ENCODE peak calls at places on chromosome 12, in ten cellular contexts. One of them, this sample, is unnamed. For H3K4me1, the result is how much of the 10 kb centered on the place peaks cover.

GRCh38 chr12:114777052-114777451 is 93.1 kb upstream of the TBX3 start:
- DNase-seq in upper lobe of left lung: no peak
- DNase-seq in pancreas: no peak
- DNase-seq in astrocyte: peak
- DNase-seq in CD8-positive, alpha-beta T cell: no peak
- DNase-seq in mucosa of descending colon: no peak
- DNase-seq in lower lobe of right lung: no peak
- DNase-seq in stomach: no peak
- DNase-seq in neural progenitor cell: no peak
- DNase-seq in uterus: no peak
- DNase-seq in this sample: no peak

GRCh38 chr12:111643428-111643826 is 42.3 kb downstream of the BRAP start:
- DNase-seq in upper lobe of left lung: no peak
- DNase-seq in pancreas: peak
- DNase-seq in astrocyte: peak
- DNase-seq in CD8-positive, alpha-beta T cell: no peak
- DNase-seq in mucosa of descending colon: no peak
- DNase-seq in lower lobe of right lung: no peak
- DNase-seq in stomach: peak
- DNase-seq in neural progenitor cell: no peak
- DNase-seq in uterus: peak
- DNase-seq in this sample: peak

GRCh38 chr12:116365606-116366455 is 88.3 kb upstream of the MED13L start:
- DNase-seq in upper lobe of left lung: no peak
- DNase-seq in pancreas: no peak
- DNase-seq in astrocyte: no peak
- DNase-seq in CD8-positive, alpha-beta T cell: no peak
- DNase-seq in mucosa of descending colon: no peak
- DNase-seq in lower lobe of right lung: no peak
- DNase-seq in stomach: no peak
- DNase-seq in neural progenitor cell: no peak
- DNase-seq in uterus: no peak
- DNase-seq in this sample: no peak

GRCh38 chr12:69821441-69822204 is 3.4 kb upstream of the MYRFL start:
- DNase-seq in upper lobe of left lung: no peak
- DNase-seq in pancreas: no peak
- DNase-seq in astrocyte: peak
- DNase-seq in CD8-positive, alpha-beta T cell: no peak
- DNase-seq in mucosa of descending colon: no peak
- DNase-seq in lower lobe of right lung: no peak
- DNase-seq in stomach: no peak
- DNase-seq in neural progenitor cell: no peak
- DNase-seq in uterus: no peak
- DNase-seq in this sample: no peak

GRCh38 chr12:123106640-123107359 is 44.1 kb downstream of the PITPNM2 start:
- DNase-seq in upper lobe of left lung: no peak
- DNase-seq in pancreas: no peak
- DNase-seq in astrocyte: no peak
- DNase-seq in CD8-positive, alpha-beta T cell: peak
- DNase-seq in mucosa of descending colon: peak
- DNase-seq in lower lobe of right lung: peak
- DNase-seq in stomach: no peak
- DNase-seq in neural progenitor cell: no peak
- DNase-seq in uterus: no peak
- DNase-seq in this sample: no peak

GRCh38 chr12:124037341-124037740 is 64.3 kb downstream of the ZNF664 start:
- DNase-seq in upper lobe of left lung: no peak
- DNase-seq in pancreas: no peak
- DNase-seq in astrocyte: no peak
- DNase-seq in CD8-positive, alpha-beta T cell: no peak
- DNase-seq in mucosa of descending colon: no peak
- DNase-seq in lower lobe of right lung: no peak
- DNase-seq in stomach: no peak
- DNase-seq in neural progenitor cell: no peak
- DNase-seq in uterus: no peak
- DNase-seq in this sample: no peak

GRCh38 chr12:46628176-46628575 is 197.6 kb downstream of the SLC38A4 start:
- DNase-seq in upper lobe of left lung: no peak
- DNase-seq in pancreas: no peak
- DNase-seq in astrocyte: no peak
- DNase-seq in CD8-positive, alpha-beta T cell: no peak
- DNase-seq in mucosa of descending colon: no peak
- DNase-seq in lower lobe of right lung: no peak
- DNase-seq in stomach: no peak
- DNase-seq in neural progenitor cell: no peak
- DNase-seq in uterus: no peak
- DNase-seq in this sample: no peak

GRCh38 chr12:82524020-82524419 is 162.7 kb upstream of the TMTC2 start:
- DNase-seq in upper lobe of left lung: no peak
- DNase-seq in pancreas: peak
- DNase-seq in astrocyte: no peak
- DNase-seq in CD8-positive, alpha-beta T cell: no peak
- DNase-seq in mucosa of descending colon: no peak
- DNase-seq in lower lobe of right lung: no peak
- DNase-seq in stomach: no peak
- DNase-seq in neural progenitor cell: no peak
- DNase-seq in uterus: no peak
- DNase-seq in this sample: no peak

GRCh38 chr12:107311682-107312081 is 218.3 kb upstream of the CRY1 start:
- DNase-seq in upper lobe of left lung: no peak
- DNase-seq in pancreas: no peak
- DNase-seq in astrocyte: no peak
- DNase-seq in CD8-positive, alpha-beta T cell: no peak
- DNase-seq in mucosa of descending colon: no peak
- DNase-seq in lower lobe of right lung: no peak
- DNase-seq in stomach: no peak
- DNase-seq in neural progenitor cell: no peak
- DNase-seq in uterus: no peak
- DNase-seq in this sample: no peak

GRCh38 chr12:29725587-29726320 is 58.0 kb downstream of the TMTC1 start:
- DNase-seq in upper lobe of left lung: no peak
- DNase-seq in pancreas: no peak
- DNase-seq in astrocyte: peak
- DNase-seq in CD8-positive, alpha-beta T cell: no peak
- DNase-seq in mucosa of descending colon: no peak
- DNase-seq in lower lobe of right lung: no peak
- DNase-seq in stomach: no peak
- DNase-seq in neural progenitor cell: no peak
- DNase-seq in uterus: peak
- DNase-seq in this sample: peak

GRCh38 chr12:19964549-19964948 is 403.8 kb upstream of the PDE3A start:
- DNase-seq in upper lobe of left lung: no peak
- DNase-seq in pancreas: no peak
- DNase-seq in astrocyte: peak
- DNase-seq in CD8-positive, alpha-beta T cell: no peak
- DNase-seq in mucosa of descending colon: no peak
- DNase-seq in lower lobe of right lung: no peak
- DNase-seq in stomach: no peak
- DNase-seq in neural progenitor cell: no peak
- DNase-seq in uterus: no peak
- DNase-seq in this sample: no peak

GRCh38 chr12:116727902-116728301 is 10.0 kb downstream of the SPRING1 start:
- DNase-seq in upper lobe of left lung: no peak
- DNase-seq in pancreas: no peak
- DNase-seq in astrocyte: no peak
- DNase-seq in CD8-positive, alpha-beta T cell: no peak
- DNase-seq in mucosa of descending colon: no peak
- DNase-seq in lower lobe of right lung: no peak
- DNase-seq in stomach: no peak
- DNase-seq in neural progenitor cell: no peak
- DNase-seq in uterus: no peak
- DNase-seq in this sample: no peak

GRCh38 chr12:102174761-102175160 is 22.9 kb downstream of the PMCH start:
- DNase-seq in upper lobe of left lung: no peak
- DNase-seq in pancreas: no peak
- DNase-seq in astrocyte: no peak
- DNase-seq in CD8-positive, alpha-beta T cell: no peak
- DNase-seq in mucosa of descending colon: no peak
- DNase-seq in lower lobe of right lung: no peak
- DNase-seq in stomach: no peak
- DNase-seq in neural progenitor cell: no peak
- DNase-seq in uterus: no peak
- DNase-seq in this sample: no peak

GRCh38 chr12:6961695-6962284 is 8.7 kb downstream of the PHB2 start:
- DNase-seq in upper lobe of left lung: peak
- DNase-seq in pancreas: peak
- DNase-seq in astrocyte: peak
- DNase-seq in CD8-positive, alpha-beta T cell: no peak
- DNase-seq in mucosa of descending colon: peak
- DNase-seq in lower lobe of right lung: peak
- DNase-seq in stomach: peak
- DNase-seq in neural progenitor cell: peak
- DNase-seq in uterus: peak
- DNase-seq in this sample: peak

GRCh38 chr12:119320678-119321077 is 13.9 kb upstream of the CCDC60 start:
- DNase-seq in upper lobe of left lung: no peak
- DNase-seq in pancreas: no peak
- DNase-seq in astrocyte: no peak
- DNase-seq in CD8-positive, alpha-beta T cell: no peak
- DNase-seq in mucosa of descending colon: no peak
- DNase-seq in lower lobe of right lung: no peak
- DNase-seq in stomach: no peak
- DNase-seq in neural progenitor cell: no peak
- DNase-seq in uterus: no peak
- DNase-seq in this sample: no peak

GRCh38 chr12:17949558-17950141 is 140.3 kb downstream of the RERGL start:
- DNase-seq in upper lobe of left lung: no peak
- DNase-seq in pancreas: no peak
- DNase-seq in astrocyte: no peak
- DNase-seq in CD8-positive, alpha-beta T cell: no peak
- DNase-seq in mucosa of descending colon: no peak
- DNase-seq in lower lobe of right lung: no peak
- DNase-seq in stomach: no peak
- DNase-seq in neural progenitor cell: no peak
- DNase-seq in uterus: no peak
- DNase-seq in this sample: no peak

DNA sequence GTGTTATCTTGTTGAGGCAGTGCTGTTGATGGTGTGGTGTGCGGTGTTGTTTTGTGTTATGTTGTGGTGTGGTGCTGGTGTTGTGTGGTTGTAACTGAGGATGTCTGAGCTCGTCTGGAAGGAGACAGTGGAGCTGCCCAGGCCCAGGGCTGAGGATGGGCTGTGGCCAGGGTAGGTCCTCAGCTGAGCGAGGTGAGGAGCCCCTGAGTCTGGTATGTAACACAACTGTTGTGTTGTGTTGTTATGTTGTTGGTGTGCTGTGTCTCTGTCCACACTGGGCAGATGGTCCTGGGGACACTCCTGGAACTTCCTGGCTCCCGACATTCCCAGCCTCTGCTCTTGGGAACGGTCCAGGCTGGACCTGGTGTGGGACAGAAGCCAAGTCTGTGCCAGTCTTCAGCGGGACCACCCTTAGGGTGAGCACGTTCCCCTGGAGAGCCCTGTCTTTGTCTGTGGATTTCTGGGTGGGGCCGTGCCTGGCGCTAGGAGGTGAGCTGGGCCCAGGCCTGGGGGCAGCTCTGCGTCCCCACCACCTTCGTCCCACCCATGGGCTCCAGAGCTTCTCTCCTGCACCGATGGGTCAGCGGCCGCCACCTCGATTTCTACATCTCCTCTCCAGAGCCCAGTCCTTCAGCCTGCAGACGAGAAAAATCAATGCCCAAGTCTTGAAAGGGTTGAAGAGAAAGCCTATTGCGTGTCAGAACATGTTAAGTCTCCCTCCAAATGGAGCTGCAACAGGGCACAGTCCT is 27.4 kb upstream of the SFSWAP start:
- DNase-seq in upper lobe of left lung: no peak
- DNase-seq in pancreas: no peak
- DNase-seq in astrocyte: no peak
- DNase-seq in CD8-positive, alpha-beta T cell: no peak
- DNase-seq in mucosa of descending colon: no peak
- DNase-seq in lower lobe of right lung: no peak
- DNase-seq in stomach: no peak
- DNase-seq in neural progenitor cell: no peak
- DNase-seq in uterus: no peak
- DNase-seq in this sample: no peak
- H3K4me3 ChIP-seq in upper lobe of left lung: no peak
- H3K4me3 ChIP-seq in pancreas: no peak
- H3K4me3 ChIP-seq in astrocyte: no peak
- H3K4me3 ChIP-seq in CD8-positive, alpha-beta T cell: no peak
- H3K4me3 ChIP-seq in mucosa of descending colon: no peak
- H3K4me3 ChIP-seq in lower lobe of right lung: no peak
- H3K4me3 ChIP-seq in stomach: no peak
- H3K4me3 ChIP-seq in neural progenitor cell: no peak
- H3K4me3 ChIP-seq in uterus: no peak
- H3K4me3 ChIP-seq in this sample: no peak

GRCh38 chr12:34166427-34167060 is 144.2 kb downstream of the ALG10 start:
- DNase-seq in upper lobe of left lung: peak
- DNase-seq in pancreas: no peak
- DNase-seq in astrocyte: no peak
- DNase-seq in CD8-positive, alpha-beta T cell: no peak
- DNase-seq in mucosa of descending colon: no peak
- DNase-seq in lower lobe of right lung: no peak
- DNase-seq in stomach: no peak
- DNase-seq in neural progenitor cell: no peak
- DNase-seq in uterus: no peak
- DNase-seq in this sample: no peak
- H3K4me1 ChIP-seq in upper lobe of left lung: under half
- H3K4me1 ChIP-seq in pancreas: under half
- H3K4me1 ChIP-seq in astrocyte: under half
- H3K4me1 ChIP-seq in CD8-positive, alpha-beta T cell: under half
- H3K4me1 ChIP-seq in mucosa of descending colon: under half
- H3K4me1 ChIP-seq in lower lobe of right lung: under half
- H3K4me1 ChIP-seq in stomach: under half
- H3K4me1 ChIP-seq in neural progenitor cell: under half
- H3K4me1 ChIP-seq in uterus: under half
- H3K4me1 ChIP-seq in this sample: under half

GRCh38 chr12:12610711-12611110 is 965 bp upstream of the CREBL2 start:
- DNase-seq in upper lobe of left lung: no peak
- DNase-seq in pancreas: no peak
- DNase-seq in astrocyte: no peak
- DNase-seq in CD8-positive, alpha-beta T cell: no peak
- DNase-seq in mucosa of descending colon: no peak
- DNase-seq in lower lobe of right lung: no peak
- DNase-seq in stomach: no peak
- DNase-seq in neural progenitor cell: no peak
- DNase-seq in uterus: no peak
- DNase-seq in this sample: no peak
- H3K4me3 ChIP-seq in upper lobe of left lung: peak
- H3K4me3 ChIP-seq in pancreas: no peak
- H3K4me3 ChIP-seq in astrocyte: no peak
- H3K4me3 ChIP-seq in CD8-positive, alpha-beta T cell: peak
- H3K4me3 ChIP-seq in mucosa of descending colon: no peak
- H3K4me3 ChIP-seq in lower lobe of right lung: peak
- H3K4me3 ChIP-seq in stomach: peak
- H3K4me3 ChIP-seq in neural progenitor cell: peak
- H3K4me3 ChIP-seq in uterus: peak
- H3K4me3 ChIP-seq in this sample: peak

DNA sequence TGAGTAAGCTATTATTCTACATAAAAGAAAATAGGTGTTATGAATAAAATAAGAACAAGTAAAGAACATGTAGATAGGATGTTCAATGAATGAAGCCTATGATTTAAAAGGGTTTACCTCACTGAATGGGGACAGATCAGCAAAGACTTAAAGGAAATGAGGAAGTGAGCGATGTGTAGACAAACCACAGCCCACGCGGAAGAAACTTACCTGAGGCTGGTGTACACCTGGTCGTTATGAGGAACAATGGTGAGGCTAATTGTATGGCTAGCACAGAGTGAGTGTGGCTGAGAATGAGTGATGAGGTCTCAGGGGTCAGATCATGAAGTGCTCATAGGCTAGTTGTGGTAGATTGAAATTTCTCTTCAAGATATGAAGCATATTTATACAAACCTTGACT is 221.7 kb downstream of the ALG10B start:
- DNase-seq in upper lobe of left lung: no peak
- DNase-seq in pancreas: no peak
- DNase-seq in astrocyte: no peak
- DNase-seq in CD8-positive, alpha-beta T cell: no peak
- DNase-seq in mucosa of descending colon: no peak
- DNase-seq in lower lobe of right lung: no peak
- DNase-seq in stomach: no peak
- DNase-seq in neural progenitor cell: no peak
- DNase-seq in uterus: no peak
- DNase-seq in this sample: no peak
- H3K4me1 ChIP-seq in upper lobe of left lung: under half
- H3K4me1 ChIP-seq in pancreas: under half
- H3K4me1 ChIP-seq in astrocyte: under half
- H3K4me1 ChIP-seq in CD8-positive, alpha-beta T cell: under half
- H3K4me1 ChIP-seq in mucosa of descending colon: under half
- H3K4me1 ChIP-seq in lower lobe of right lung: under half
- H3K4me1 ChIP-seq in stomach: under half
- H3K4me1 ChIP-seq in neural progenitor cell: under half
- H3K4me1 ChIP-seq in uterus: under half
- H3K4me1 ChIP-seq in this sample: under half